ENCODE peak calls at places on chromosome 1, in six cellular contexts. L is tibial artery; M is CD4-positive, alpha-beta T cell; W is ovary; O is AG09319; V is HCT116. G is an unnamed sample.

GRCh38 chr1:11736746-11737639 is 1.1 kb downstream of the AGTRAP start:
- DNase-seq in L (peak), M (peak), W (peak), O (no peak), V (no peak), G (no peak)

GRCh38 chr1:9302745-9303524 is 10.2 kb downstream of the SPSB1 start:
- DNase-seq in L (peak), M (no peak), W (no peak), O (peak), V (peak), G (no peak)

GRCh38 chr1:235100124-235100801 is 28.4 kb downstream of the TOMM20 start:
- DNase-seq in L (no peak), M (no peak), W (peak), O (no peak), V (no peak), G (no peak)

GRCh38 chr1:213135572-213135971 is 84.5 kb downstream of the RPS6KC1 start:
- DNase-seq in L (no peak), M (no peak), W (no peak), O (no peak), V (no peak), G (no peak)

GRCh38 chr1:19463204-19463803 is 22.0 kb downstream of the CAPZB start:
- DNase-seq in L (no peak), M (peak), W (no peak), O (no peak), V (no peak), G (no peak)

GRCh38 chr1:205521646-205522150 is 17.2 kb downstream of the CDK18 start:
- DNase-seq in L (no peak), M (no peak), W (no peak), O (no peak), V (no peak), G (peak)

GRCh38 chr1:12356004-12356890 is 126.4 kb downstream of the VPS13D start:
- DNase-seq in L (no peak), M (no peak), W (no peak), O (no peak), V (no peak), G (no peak)

GRCh38 chr1:1033731-1034437 is 14.0 kb downstream of the AGRN start:
- DNase-seq in L (no peak), M (no peak), W (no peak), O (no peak), V (no peak), G (no peak)

GRCh38 chr1:95352767-95353166 is 118.8 kb downstream of the RWDD3 start:
- DNase-seq in L (no peak), M (no peak), W (no peak), O (no peak), V (no peak), G (no peak)

GRCh38 chr1:119469741-119470140 is 37.3 kb upstream of the HSD3B1 start:
- DNase-seq in L (no peak), M (no peak), W (no peak), O (no peak), V (no peak), G (no peak)

GRCh38 chr1:167387251-167387910 is 130.9 kb downstream of the CD247 start:
- DNase-seq in L (no peak), M (no peak), W (no peak), O (no peak), V (no peak), G (no peak)

GRCh38 chr1:16048573-16049189 is 5.1 kb downstream of the CLCNKB start:
- DNase-seq in L (peak), M (no peak), W (peak), O (no peak), V (no peak), G (no peak)

GRCh38 chr1:84060781-84061180 is 61.8 kb upstream of the TTLL7 start:
- DNase-seq in L (no peak), M (no peak), W (no peak), O (no peak), V (no peak), G (no peak)

GRCh38 chr1:154765970-154766369 is 104.1 kb downstream of the KCNN3 start:
- DNase-seq in L (no peak), M (no peak), W (no peak), O (no peak), V (peak), G (peak)
- TF ChIP-seq CTCF in L (no peak), M (peak), W (no peak), O (peak), V (peak), G (peak)

GRCh38 chr1:66095190-66095589 is 302.5 kb downstream of the PDE4B start:
- DNase-seq in L (no peak), M (no peak), W (no peak), O (no peak), V (no peak), G (no peak)
- TF ChIP-seq CTCF in L (no peak), M (no peak), W (no peak), O (no peak), V (no peak), G (no peak)

DNA sequence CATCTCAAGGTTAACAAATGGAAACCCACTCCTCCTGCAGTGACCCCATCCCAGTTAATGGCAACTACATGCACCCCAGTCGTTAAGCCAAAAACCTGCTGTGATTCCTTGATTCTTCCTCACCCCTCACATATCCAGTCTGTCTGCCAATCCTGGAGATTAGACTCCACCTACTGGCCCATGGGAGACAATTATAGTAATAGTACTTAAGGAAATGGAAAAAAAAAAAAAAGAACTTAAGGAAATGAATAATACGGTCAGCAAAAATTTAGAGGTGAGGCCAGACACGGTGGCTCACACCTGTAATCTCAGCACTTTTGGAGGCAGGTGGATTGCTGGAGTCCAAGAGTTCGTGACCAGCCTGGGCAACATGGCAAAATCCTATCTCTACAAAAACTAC is 7.0 kb downstream of the NOL9 start:
- DNase-seq in L (no peak), M (no peak), W (no peak), O (no peak), V (peak), G (no peak)
- TF ChIP-seq CTCF in L (no peak), M (no peak), W (no peak), O (no peak), V (no peak), G (no peak)

DNA sequence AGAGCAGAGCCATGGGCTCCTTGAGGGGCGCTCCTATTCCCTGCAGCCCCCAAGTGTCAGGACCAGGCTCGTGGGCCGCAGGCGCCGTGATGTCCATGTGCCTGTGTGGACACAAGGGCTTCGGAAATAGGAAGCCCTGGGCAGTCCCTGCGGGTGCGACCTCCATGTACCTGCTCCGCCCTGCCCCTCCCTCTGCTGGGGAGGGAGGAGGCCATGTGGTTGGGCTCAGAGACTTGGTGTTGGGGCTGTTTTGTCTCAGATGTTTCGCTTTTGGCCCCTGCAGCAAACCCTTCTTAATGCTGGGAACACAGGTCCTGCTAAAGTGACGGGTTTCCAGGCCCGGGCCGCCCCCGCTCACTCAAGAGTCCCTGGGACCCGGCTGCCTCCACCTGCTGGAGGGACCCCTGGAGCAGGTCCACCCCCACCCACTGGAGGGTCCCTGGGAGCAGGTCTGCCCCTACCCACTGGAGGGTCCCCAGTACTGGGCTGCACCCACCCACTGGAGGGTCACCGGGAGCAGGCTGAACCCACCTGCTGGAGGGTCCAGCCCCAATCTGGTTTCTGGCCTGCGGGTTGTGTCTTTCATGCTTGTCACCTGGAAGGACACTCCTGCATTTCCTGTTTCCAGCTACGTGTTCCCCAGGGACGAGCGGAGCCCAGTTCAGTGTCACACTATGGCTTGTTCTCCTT is 156.5 kb downstream of the PEX14 start:
- DNase-seq in L (no peak), M (no peak), W (no peak), O (no peak), V (no peak), G (no peak)
- TF ChIP-seq CTCF in L (no peak), M (no peak), W (no peak), O (no peak), V (no peak), G (no peak)

G was measured in D721Med.